ENCODE peak calls at places on chromosomes 12 and 14, in five cellular contexts. I is HCT116, A is hepatocyte, E is neural progenitor cell, B is MM.1S. J is an unnamed sample.

GRCh38 chr12:48956279-48957140 is 777 bp downstream of the ARF3 start:
- DNase-seq in I (peak; percentile 93), A (peak; percentile 95), E (peak; percentile 95), B (no peak), J (peak; percentile 48)

GRCh38 chr14:95496111-95496681 is 20.3 kb downstream of the SYNE3 start:
- DNase-seq in I (no peak), A (no peak), E (no peak), B (no peak), J (no peak)

GRCh38 chr14:71261206-71261605 is 353.9 kb downstream of the PCNX1 start:
- DNase-seq in I (no peak), A (no peak), E (no peak), B (no peak), J (no peak)

GRCh38 chr14:63922696-63923421 is 70.1 kb downstream of the SYNE2 start:
- DNase-seq in I (peak; percentile 2), A (peak; percentile 72), E (no peak), B (peak; percentile 72), J (no peak)

GRCh38 chr14:56813143-56813551 is 2.9 kb upstream of the OTX2 start:
- DNase-seq in I (no peak), A (no peak), E (peak; percentile 55), B (no peak), J (no peak)

GRCh38 chr14:77236814-77237213 is 34.2 kb downstream of the NGB start:
- DNase-seq in I (no peak), A (no peak), E (no peak), B (no peak), J (no peak)

GRCh38 chr14:53954551-53955233 is 1.9 kb downstream of the BMP4 start:
- DNase-seq in I (no peak), A (peak; percentile 47), E (peak; percentile 57), B (no peak), J (no peak)

GRCh38 chr14:68639518-68640292 is 153.2 kb downstream of the ZFP36L1 start:
- DNase-seq in I (no peak), A (no peak), E (no peak), B (no peak), J (no peak)

GRCh38 chr14:21066882-21067502 is 3.1 kb upstream of the ARHGEF40 start:
- DNase-seq in I (peak; percentile 19), A (no peak), E (no peak), B (no peak), J (peak; percentile 48)

GRCh38 chr12:38775457-38775856 is 129.9 kb downstream of the CPNE8 start:
- DNase-seq in I (no peak), A (no peak), E (no peak), B (peak; percentile 83), J (no peak)

GRCh38 chr14:31937730-31938346 is 139.3 kb upstream of the ARHGAP5 start:
- DNase-seq in I (peak; percentile 91), A (peak; percentile 83), E (no peak), B (no peak), J (peak; percentile 9)

GRCh38 chr12:57769594-57769993 is 2.3 kb downstream of the METTL1 start:
- DNase-seq in I (no peak), A (no peak), E (no peak), B (no peak), J (no peak)

GRCh38 chr12:86634706-86635410 is 378.7 kb upstream of the MGAT4C start:
- DNase-seq in I (no peak), A (no peak), E (no peak), B (no peak), J (no peak)

GRCh38 chr14:53278602-53279506 is 125.7 kb upstream of the DDHD1 start:
- DNase-seq in I (no peak), A (no peak), E (no peak), B (no peak), J (peak; percentile 45)

GRCh38 chr12:103676863-103677262 is 89.8 kb downstream of the STAB2 start:
- DNase-seq in I (no peak), A (peak; percentile 26), E (no peak), B (no peak), J (no peak)

GRCh38 chr12:10801727-10802126 is 700 bp downstream of the TAS2R7 start:
- DNase-seq in I (no peak), A (no peak), E (peak; percentile 21), B (no peak), J (no peak)

GRCh38 chr14:94165744-94166143 is 8.4 kb upstream of the PPP4R4 start:
- DNase-seq in I (no peak), A (no peak), E (no peak), B (no peak), J (no peak)

GRCh38 chr12:56998316-56998715 is 8.0 kb downstream of the ZBTB39 start:
- DNase-seq in I (no peak), A (no peak), E (no peak), B (no peak), J (no peak)

GRCh38 chr12:47095446-47096236 is 15.9 kb upstream of the AMIGO2 start:
- DNase-seq in I (no peak), A (no peak), E (no peak), B (no peak), J (no peak)

GRCh38 chr14:77024171-77024627 is 4.3 kb downstream of the IRF2BPL start:
- DNase-seq in I (no peak), A (peak; percentile 81), E (peak; percentile 88), B (peak; percentile 95), J (no peak)

GRCh38 chr12:89472508-89472907 is 52.1 kb downstream of the GALNT4 start:
- DNase-seq in I (no peak), A (no peak), E (no peak), B (no peak), J (no peak)

GRCh38 chr12:58487280-58488141 is 432.8 kb downstream of the LRIG3 start:
- DNase-seq in I (no peak), A (no peak), E (no peak), B (no peak), J (no peak)

GRCh38 chr12:123907726-123908476 is 64.7 kb downstream of the CCDC92 start:
- DNase-seq in I (no peak), A (peak; percentile 30), E (peak; percentile 45), B (no peak), J (no peak)

GRCh38 chr12:47022296-47022695 is 57.1 kb upstream of the PCED1B start:
- DNase-seq in I (no peak), A (no peak), E (no peak), B (no peak), J (no peak)

GRCh38 chr12:32440120-32440865 is 40.9 kb downstream of the FGD4 start:
- DNase-seq in I (no peak), A (no peak), E (no peak), B (no peak), J (no peak)

GRCh38 chr12:2794261-2794735 is 472 bp upstream of the FKBP4 start:
- DNase-seq in I (no peak), A (peak; percentile 31), E (no peak), B (no peak), J (peak; percentile 7)

GRCh38 chr14:71108398-71109114 is 201.3 kb downstream of the PCNX1 start:
- DNase-seq in I (no peak), A (no peak), E (no peak), B (no peak), J (no peak)

GRCh38 chr12:102201662-102202061 is 4.0 kb upstream of the PMCH start:
- DNase-seq in I (no peak), A (no peak), E (no peak), B (no peak), J (peak; percentile 22)

GRCh38 chr14:104281768-104282301 is 143.4 kb downstream of the KIF26A start:
- DNase-seq in I (no peak), A (no peak), E (no peak), B (no peak), J (no peak)

GRCh38 chr12:112418596-112419268 is at the start of gene PTPN11:
- DNase-seq in I (peak; percentile 45), A (peak; percentile 94), E (peak; percentile 93), B (peak; percentile 67), J (peak; percentile 86)
- TF ChIP-seq CTCF in I (peak; percentile 62), A (peak; percentile 60), E (peak; percentile 77), B (peak; percentile 21), J (peak; percentile 76)

DNA sequence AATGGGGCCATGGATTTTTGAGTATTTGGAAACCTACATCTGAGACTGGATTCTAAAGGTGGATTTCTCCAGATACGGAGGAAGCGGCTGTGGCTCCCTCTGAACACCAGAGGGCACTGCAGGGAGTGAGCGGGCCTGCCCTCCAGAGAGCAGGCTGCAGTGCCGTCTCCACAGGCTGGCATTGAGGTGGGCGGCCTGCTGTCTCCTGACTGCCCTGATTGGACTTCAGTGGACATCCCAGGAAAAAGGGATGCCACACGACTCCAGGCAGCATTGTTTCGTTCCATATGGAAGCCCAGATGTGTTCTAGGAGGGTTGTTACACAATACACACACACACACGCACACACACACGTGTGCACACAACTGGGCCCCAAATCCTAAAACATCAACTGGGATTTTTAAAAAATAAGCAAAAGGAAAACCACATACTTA is 20.9 kb upstream of the ANO2 start:
- DNase-seq in I (peak; percentile 28), A (peak; percentile 79), E (peak; percentile 84), B (peak; percentile 57), J (peak; percentile 57)
- TF ChIP-seq EZH2phosphoT487 in I (no peak), A (no peak), E (no peak), B (no peak), J (no peak)

DNA sequence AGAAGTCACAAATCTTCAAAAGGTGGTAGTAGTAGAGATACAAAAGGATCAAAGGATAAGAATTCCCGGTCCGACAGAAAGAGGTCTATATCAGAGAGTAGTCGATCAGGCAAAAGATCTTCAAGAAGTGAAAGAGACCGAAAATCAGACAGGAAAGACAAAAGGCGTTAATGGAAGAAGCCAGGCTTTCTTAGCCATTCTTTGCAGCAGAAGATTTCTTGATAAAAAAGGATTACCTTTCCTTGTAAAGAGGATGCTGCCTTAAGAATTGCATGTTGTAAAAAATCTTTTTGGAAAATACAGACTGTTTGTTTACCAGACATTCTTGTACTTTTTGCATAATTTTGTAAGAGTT is 6.6 kb downstream of the PNN start:
- DNase-seq in I (no peak), A (no peak), E (no peak), B (no peak), J (no peak)
- TF ChIP-seq CTCF in I (no peak), A (no peak), E (no peak), B (no peak), J (no peak)

GRCh38 chr12:116497051-116497529 is 62.1 kb upstream of the MAP1LC3B2 start:
- DNase-seq in I (peak; percentile 74), A (no peak), E (peak; percentile 25), B (no peak), J (no peak)
- TF ChIP-seq EZH2phosphoT487 in I (no peak), A (no peak), E (no peak), B (no peak), J (no peak)